ENCODE peak calls at places on chromosomes 6 and 20, in seven cellular contexts. I is neural progenitor cell; F is NAMALWA; X is fibroblast of the aortic adventitia; Y is activated CD4-positive, alpha-beta T cell treated with anti-CD3 and anti-CD28 coated beads for 24 hours; Z is LoVo; J is T-cell. K is an unnamed sample.

GRCh38 chr6:37239950-37240713 is 17.4 kb upstream of the TBC1D22B start:
- DNase-seq in X (peak; percentile 100), F (peak; percentile 69), I (no peak), J (peak; percentile 41), Z (peak; percentile 92), Y (peak; percentile 71), K (peak; percentile 16)

GRCh38 chr6:87277123-87277522 is 45.3 kb upstream of the SMIM8 start:
- DNase-seq in F (peak; percentile 63), I (no peak), X (peak; percentile 10), Z (no peak), J (no peak), Y (no peak), K (no peak)

GRCh38 chr6:62150048-62150663 is 135.9 kb downstream of the KHDRBS2 start:
- DNase-seq in X (peak; percentile 5), Z (peak; percentile 37), J (no peak), I (peak; percentile 67), F (peak; percentile 60), Y (no peak), K (no peak)

GRCh38 chr20:3572151-3572550 is 91.0 kb downstream of the GFRA4 start:
- DNase-seq in Y (no peak), Z (no peak), X (peak; percentile 31), I (no peak), J (no peak), F (no peak), K (no peak)

GRCh38 chr6:45169815-45170214 is 158.3 kb upstream of the RUNX2 start:
- DNase-seq in J (no peak), Z (no peak), X (no peak), I (peak; percentile 4), Y (no peak), F (no peak), K (no peak)

GRCh38 chr6:31918069-31918725 is 9.3 kb upstream of the C2 start:
- DNase-seq in J (no peak), X (no peak), F (no peak), Z (no peak), Y (no peak), I (no peak), K (no peak)

GRCh38 chr6:37308084-37308817 is 45.5 kb upstream of the RNF8 start:
- DNase-seq in I (no peak), Y (no peak), F (no peak), J (no peak), Z (no peak), X (peak; percentile 72), K (no peak)

GRCh38 chr6:41460742-41461336 is 85.3 kb upstream of the FOXP4 start:
- DNase-seq in Y (no peak), I (no peak), X (peak; percentile 9), J (no peak), Z (no peak), F (no peak), K (no peak)

GRCh38 chr20:38260378-38261053 is at the start of gene KIAA1755:
- DNase-seq in X (peak; percentile 34), I (peak; percentile 65), F (no peak), Z (no peak), Y (no peak), J (no peak), K (no peak)

K was measured in T-helper 22 cell.